ENCODE peak calls at places on chromosomes 11 and 22, in seven cellular contexts. C is adrenal gland, I is cardiac fibroblast, J is Panc1, O is spleen, D is OCI-LY7, W is SJSA1. Z is an unnamed sample.

GRCh38 chr11:119051440-119052162 is 5.4 kb downstream of the HYOU1 start:
- DNase-seq in C (no peak), I (no peak), J (no peak), O (peak; percentile 72), D (no peak), W (no peak), Z (no peak)

GRCh38 chr22:27757928-27758525 is 43.5 kb downstream of the MN1 start:
- DNase-seq in C (no peak), I (no peak), J (no peak), O (no peak), D (no peak), W (no peak), Z (no peak)

GRCh38 chr22:20526628-20527355 is 19.4 kb downstream of the MED15 start:
- DNase-seq in C (no peak), I (peak; percentile 83), J (no peak), O (no peak), D (no peak), W (peak; percentile 70), Z (peak; percentile 72)

GRCh38 chr22:44752285-44753188 is at the start of gene ARHGAP8:
- DNase-seq in C (no peak), I (no peak), J (no peak), O (peak; percentile 75), D (no peak), W (no peak), Z (no peak)

GRCh38 chr11:110509485-110509884 is 79.7 kb downstream of the FDX1 start:
- DNase-seq in C (no peak), I (no peak), J (no peak), O (no peak), D (no peak), W (no peak), Z (no peak)

GRCh38 chr11:46680164-46680760 is 20.2 kb downstream of the ARHGAP1 start:
- DNase-seq in C (no peak), I (no peak), J (no peak), O (peak; percentile 52), D (no peak), W (no peak), Z (no peak)

GRCh38 chr11:75733346-75734107 is 15.9 kb downstream of the MOGAT2 start:
- DNase-seq in C (no peak), I (no peak), J (no peak), O (no peak), D (no peak), W (no peak), Z (peak; percentile 34)

GRCh38 chr11:1105183-1105565 is 30.5 kb downstream of the MUC2 start:
- DNase-seq in C (no peak), I (no peak), J (no peak), O (no peak), D (no peak), W (no peak), Z (no peak)

GRCh38 chr11:124079631-124080318 is 35.5 kb upstream of the VWA5A start:
- DNase-seq in C (no peak), I (no peak), J (no peak), O (no peak), D (no peak), W (no peak), Z (no peak)

GRCh38 chr11:65780770-65781151 is at the start of gene AP5B1:
- DNase-seq in C (peak; percentile 67), I (peak; percentile 33), J (no peak), O (peak; percentile 94), D (peak; percentile 75), W (peak; percentile 82), Z (peak; percentile 26)

GRCh38 chr22:25488244-25489020 is 76.0 kb upstream of the GRK3 start:
- DNase-seq in C (peak; percentile 79), I (peak; percentile 72), J (peak; percentile 5), O (no peak), D (no peak), W (peak; percentile 69), Z (peak; percentile 80)

GRCh38 chr22:49925525-49926128 is 7.2 kb downstream of the CRELD2 start:
- DNase-seq in C (no peak), I (no peak), J (no peak), O (peak; percentile 90), D (peak; percentile 91), W (no peak), Z (no peak)

GRCh38 chr11:63919267-63920125 is 2.5 kb upstream of the RCOR2 start:
- DNase-seq in C (no peak), I (peak; percentile 19), J (no peak), O (no peak), D (no peak), W (no peak), Z (peak; percentile 22)

GRCh38 chr11:12674936-12675696 is 895 bp downstream of the TEAD1 start:
- DNase-seq in C (peak; percentile 50), I (peak; percentile 46), J (no peak), O (no peak), D (peak; percentile 12), W (no peak), Z (peak; percentile 52)

GRCh38 chr11:47980093-47980906 is at the start of gene PTPRJ:
- DNase-seq in C (peak; percentile 37), I (peak; percentile 29), J (no peak), O (peak; percentile 93), D (peak; percentile 65), W (peak; percentile 73), Z (peak; percentile 37)

GRCh38 chr11:109933126-109933525 is 160.1 kb upstream of the ZC3H12C start:
- DNase-seq in C (no peak), I (peak; percentile 39), J (no peak), O (no peak), D (no peak), W (no peak), Z (peak; percentile 55)

GRCh38 chr11:79472736-79473536 is 32.1 kb upstream of the TENM4 start:
- DNase-seq in C (no peak), I (no peak), J (no peak), O (no peak), D (no peak), W (no peak), Z (no peak)

GRCh38 chr11:19267567-19267966 is 26.8 kb upstream of the E2F8 start:
- DNase-seq in C (no peak), I (no peak), J (no peak), O (no peak), D (no peak), W (no peak), Z (no peak)

GRCh38 chr11:19263333-19263732 is 22.6 kb upstream of the E2F8 start:
- DNase-seq in C (no peak), I (no peak), J (no peak), O (no peak), D (no peak), W (no peak), Z (no peak)

DNA sequence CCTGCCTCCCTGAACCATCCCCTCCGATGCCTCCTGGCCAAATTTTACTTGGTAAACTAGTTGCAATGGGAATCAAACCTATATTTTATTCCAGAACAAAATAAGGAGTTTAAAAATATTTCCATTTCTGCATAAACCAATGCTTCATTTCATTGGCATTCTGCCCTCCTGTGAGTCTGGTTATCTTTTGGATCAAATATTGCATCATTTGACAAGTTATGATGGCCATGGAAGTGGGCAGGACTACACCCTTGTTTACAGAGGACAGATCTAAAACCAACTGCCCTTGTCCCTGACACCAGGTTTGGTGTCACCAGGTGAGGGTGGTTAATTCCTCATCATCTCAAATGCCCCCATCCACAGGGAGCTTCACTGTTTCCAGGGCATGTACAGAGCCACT is 28.2 kb upstream of the E2F8 start:
- DNase-seq in C (peak; percentile 26), I (no peak), J (no peak), O (no peak), D (no peak), W (no peak), Z (no peak)
- H3K4me3 ChIP-seq in C (no peak overlapping the region), I (no peak overlapping the region), J (no peak overlapping the region), O (no peak overlapping the region), D (no peak overlapping the region), W (no peak overlapping the region), Z (no peak overlapping the region)

DNA sequence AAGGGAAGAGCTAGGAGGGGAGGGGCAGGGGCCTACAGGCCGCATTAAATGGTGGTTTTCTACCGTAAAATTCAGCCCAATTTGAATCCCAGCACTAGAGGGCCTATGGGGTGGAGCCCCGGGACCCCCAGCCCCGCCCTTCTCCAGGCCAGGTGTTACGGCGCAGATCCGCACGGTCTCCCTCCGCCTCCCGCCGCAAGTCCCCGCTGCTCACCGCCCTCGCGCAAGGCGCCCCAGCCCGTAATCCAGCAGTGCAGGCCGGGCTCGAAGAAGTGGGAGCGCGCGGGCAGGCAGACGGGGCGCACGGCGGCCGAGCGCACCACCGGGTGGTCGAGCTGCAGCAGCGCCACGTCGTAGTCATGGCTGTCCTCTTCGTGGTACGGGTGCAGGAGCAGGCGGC is 17.3 kb downstream of the KCTD17 start:
- DNase-seq in C (no peak), I (no peak), J (no peak), O (no peak), D (no peak), W (no peak), Z (no peak)
- H3K4me3 ChIP-seq in C (no peak overlapping the region), I (no peak overlapping the region), J (no peak overlapping the region), O (no peak overlapping the region), D (no peak overlapping the region), W (no peak overlapping the region), Z (no peak overlapping the region)

GRCh38 chr11:133004369-133004768 is 527.9 kb downstream of the OPCML start:
- DNase-seq in C (no peak), I (no peak), J (no peak), O (no peak), D (no peak), W (no peak), Z (no peak)

GRCh38 chr11:132999519-132999918 is 532.8 kb downstream of the OPCML start:
- DNase-seq in C (peak; percentile 4), I (no peak), J (no peak), O (no peak), D (no peak), W (no peak), Z (no peak)

GRCh38 chr11:132997396-132997795 is 534.9 kb downstream of the OPCML start:
- DNase-seq in C (no peak), I (no peak), J (no peak), O (no peak), D (no peak), W (no peak), Z (no peak)

GRCh38 chr11:132994038-132994502 is 538.2 kb downstream of the OPCML start:
- DNase-seq in C (no peak), I (no peak), J (no peak), O (no peak), D (no peak), W (no peak), Z (no peak)

GRCh38 chr11:132999031-132999430 is 533.3 kb downstream of the OPCML start:
- DNase-seq in C (no peak), I (no peak), J (no peak), O (no peak), D (no peak), W (no peak), Z (no peak)
- H3K4me3 ChIP-seq in C (no peak overlapping the region), I (no peak overlapping the region), J (no peak overlapping the region), O (no peak overlapping the region), D (no peak overlapping the region), W (no peak overlapping the region), Z (no peak overlapping the region)

GRCh38 chr11:133530501-133530835 is 1.8 kb downstream of the OPCML start:
- DNase-seq in C (no peak), I (no peak), J (no peak), O (no peak), D (no peak), W (no peak), Z (no peak)

GRCh38 chr11:133531971-133532651 is at the start of gene OPCML:
- DNase-seq in C (no peak), I (no peak), J (no peak), O (no peak), D (no peak), W (no peak), Z (no peak)

GRCh38 chr11:133526790-133527189 is 5.5 kb downstream of the OPCML start:
- DNase-seq in C (no peak), I (no peak), J (no peak), O (no peak), D (no peak), W (no peak), Z (no peak)

GRCh38 chr11:133531450-133531849 is 851 bp downstream of the OPCML start:
- DNase-seq in C (no peak), I (no peak), J (no peak), O (no peak), D (no peak), W (no peak), Z (no peak)

GRCh38 chr11:133529807-133530500 is 2.3 kb downstream of the OPCML start:
- DNase-seq in C (no peak), I (no peak), J (no peak), O (no peak), D (no peak), W (no peak), Z (no peak)
- H3K4me3 ChIP-seq in C (no peak overlapping the region), I (no peak overlapping the region), J (no peak overlapping the region), O (no peak overlapping the region), D (no peak overlapping the region), W (no peak overlapping the region), Z (no peak overlapping the region)